ENCODE peak calls at places on chromosome X, in nine cellular contexts. K is astrocyte of the cerebellum, G is SK-N-MC, N is psoas muscle, E is right lobe of liver, R is heart left ventricle, P is AG09309, J is kidney, Y is right cardiac atrium. B is an unnamed sample.
A peak's percentile ranks its signal among the peaks of the same experiment; 100 is the strongest.

GRCh38 chrX:47648376-47648775 is 2.0 kb downstream of the ELK1 start:
- DNase-seq in K (no peak), G (no peak), N (no peak), E (no peak), R (no peak), P (no peak), J (no peak), Y (no peak), B (no peak)

GRCh38 chrX:46693149-46693548 is 65.8 kb downstream of the SLC9A7 start:
- DNase-seq in K (no peak), G (no peak), N (no peak), E (no peak), R (no peak), P (no peak), J (no peak), Y (no peak), B (no peak)

GRCh38 chrX:150935466-150935865 is 37.0 kb upstream of the CD99L2 start:
- DNase-seq in K (peak; percentile 39), G (no peak), N (no peak), E (no peak), R (no peak), P (peak; percentile 63), J (peak; percentile 74), Y (no peak), B (no peak)

GRCh38 chrX:150688911-150689451 is 4.2 kb upstream of the MTMR1 start:
- DNase-seq in K (peak; percentile 86), G (no peak), N (no peak), E (no peak), R (no peak), P (peak; percentile 64), J (no peak), Y (no peak), B (no peak)

GRCh38 chrX:49272426-49272825 is 2.8 kb downstream of the PPP1R3F start:
- DNase-seq in K (no peak), G (no peak), N (no peak), E (no peak), R (no peak), P (no peak), J (no peak), Y (no peak), B (no peak)

GRCh38 chrX:11787564-11787963 is 29.5 kb downstream of the MSL3 start:
- DNase-seq in K (peak; percentile 31), G (no peak), N (peak; percentile 77), E (peak; percentile 34), R (peak; percentile 37), P (no peak), J (peak; percentile 65), Y (peak; percentile 72), B (peak; percentile 58)

GRCh38 chrX:74519870-74520269 is 94.6 kb downstream of the RLIM start:
- DNase-seq in K (no peak), G (no peak), N (no peak), E (no peak), R (no peak), P (no peak), J (no peak), Y (no peak), B (no peak)

GRCh38 chrX:30538271-30538670 is 39.3 kb downstream of the TASL start:
- DNase-seq in K (no peak), G (no peak), N (no peak), E (no peak), R (no peak), P (no peak), J (no peak), Y (no peak), B (no peak)

GRCh38 chrX:18983711-18984380 is at the start of gene PHKA2:
- DNase-seq in K (no peak), G (no peak), N (peak; percentile 77), E (peak; percentile 75), R (peak; percentile 54), P (no peak), J (peak; percentile 85), Y (peak; percentile 86), B (peak; percentile 74)

GRCh38 chrX:152886716-152887115 is 11.2 kb upstream of the ZNF185 start:
- DNase-seq in K (no peak), G (no peak), N (no peak), E (no peak), R (no peak), P (no peak), J (peak; percentile 45), Y (no peak), B (no peak)

GRCh38 chrX:69524765-69525164 is 20.6 kb downstream of the NALF2 start:
- DNase-seq in K (no peak), G (no peak), N (no peak), E (no peak), R (no peak), P (no peak), J (no peak), Y (no peak), B (no peak)

GRCh38 chrX:117510453-117510852 is 606.2 kb downstream of the KLHL13 start:
- DNase-seq in K (no peak), G (peak; percentile 14), N (no peak), E (no peak), R (no peak), P (no peak), J (no peak), Y (no peak), B (no peak)

GRCh38 chrX:39985551-39985950 is 112.2 kb downstream of the BCOR start:
- DNase-seq in K (no peak), G (no peak), N (no peak), E (no peak), R (no peak), P (no peak), J (peak; percentile 32), Y (no peak), B (no peak)

GRCh38 chrX:116872931-116873330 is 410.2 kb upstream of the CT83 start:
- DNase-seq in K (no peak), G (no peak), N (no peak), E (no peak), R (no peak), P (no peak), J (no peak), Y (no peak), B (no peak)

DNA sequence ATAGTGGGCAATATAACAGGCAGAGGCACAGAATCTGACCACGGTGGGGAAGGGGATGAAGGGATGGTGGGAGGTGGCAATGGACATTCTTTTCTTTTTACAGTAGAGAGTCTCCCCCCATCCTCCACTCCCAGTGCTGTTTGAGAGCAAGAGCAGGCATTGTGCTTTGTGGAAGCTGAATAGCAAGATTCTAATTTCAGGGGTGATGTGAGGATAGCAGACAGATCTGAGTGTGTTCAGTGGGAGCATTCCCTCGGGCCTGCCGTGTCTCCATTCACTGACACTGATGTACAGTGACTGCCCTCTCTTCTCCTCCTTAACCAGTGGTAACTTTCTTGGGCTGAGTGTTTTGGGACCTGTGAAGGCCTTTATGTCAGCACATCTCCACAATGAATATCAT is 396.6 kb upstream of the RPS6KA3 start:
- DNase-seq in K (no peak), G (no peak), N (no peak), E (no peak), R (no peak), P (no peak), J (no peak), Y (no peak), B (no peak)
- H3K4me3 ChIP-seq in K (no peak overlapping the region), G (no peak overlapping the region), N (no peak overlapping the region), E (no peak overlapping the region), R (no peak overlapping the region), P (no peak overlapping the region), J (no peak overlapping the region), Y (no peak overlapping the region), B (no peak overlapping the region)

GRCh38 chrX:131572372-131573014 is 28.6 kb downstream of the OR13H1 start:
- DNase-seq in K (no peak), G (no peak), N (no peak), E (no peak), R (no peak), P (no peak), J (no peak), Y (no peak), B (no peak)

GRCh38 chrX:131577999-131578734 is 34.3 kb downstream of the OR13H1 start:
- DNase-seq in K (no peak), G (no peak), N (no peak), E (no peak), R (no peak), P (no peak), J (no peak), Y (no peak), B (no peak)

DNA sequence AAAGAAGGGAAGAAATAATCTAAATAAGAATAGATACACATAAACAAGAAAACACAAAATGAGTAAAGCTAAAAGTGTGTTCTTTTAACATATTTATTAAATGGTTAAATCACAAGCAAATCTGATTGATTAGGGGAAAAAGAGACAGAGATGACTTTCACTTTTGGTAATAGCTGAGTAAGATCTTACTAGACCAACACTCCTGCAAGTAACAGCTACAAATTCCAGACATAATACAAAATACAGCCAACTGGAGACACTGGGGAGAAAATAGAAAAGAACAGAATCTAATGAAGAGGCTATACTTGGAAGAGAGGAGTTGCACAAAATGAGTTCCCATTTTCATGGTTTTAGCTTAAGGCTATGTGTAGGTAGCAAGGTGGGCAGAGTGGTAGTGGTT is 33.6 kb downstream of the OR13H1 start:
- DNase-seq in K (no peak), G (no peak), N (no peak), E (no peak), R (no peak), P (no peak), J (no peak), Y (no peak), B (no peak)
- H3K4me3 ChIP-seq in K (no peak overlapping the region), G (no peak overlapping the region), N (no peak overlapping the region), E (no peak overlapping the region), R (no peak overlapping the region), P (no peak overlapping the region), J (no peak overlapping the region), Y (no peak overlapping the region), B (no peak overlapping the region)

DNA sequence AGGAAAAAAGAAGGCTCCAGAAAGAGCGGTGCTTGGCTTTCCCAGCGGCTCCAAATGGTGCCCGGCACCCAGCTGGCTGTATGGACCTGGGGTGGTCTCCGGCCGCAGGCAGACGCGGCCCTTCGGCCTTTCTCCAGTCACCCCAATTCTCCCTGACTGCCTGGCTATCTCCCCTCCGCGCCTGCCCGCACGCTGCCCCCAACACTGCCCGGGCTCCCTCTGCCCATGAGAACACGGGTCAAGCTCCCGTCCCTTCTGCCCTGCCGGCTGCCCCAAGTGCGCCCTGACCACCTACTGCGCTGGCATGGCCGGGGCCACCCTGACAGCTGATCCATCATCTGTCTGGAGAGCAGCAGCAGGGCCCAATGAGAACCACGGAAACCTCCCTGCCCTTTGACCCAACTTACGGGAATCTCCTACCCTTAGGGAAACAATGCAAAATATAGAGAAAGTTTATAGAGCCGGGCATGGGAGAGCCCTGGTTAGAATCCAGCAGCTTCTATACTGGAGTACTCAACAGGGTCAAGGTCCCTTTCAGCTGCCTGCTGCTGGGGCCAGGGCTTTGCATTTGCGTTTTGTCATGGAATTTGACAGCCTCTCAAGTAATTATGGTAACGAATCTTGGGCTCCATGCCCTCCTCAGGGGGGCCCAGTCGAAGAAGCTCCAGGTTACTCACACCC is 1.2 kb upstream of the FAM3A start:
- DNase-seq in K (no peak), G (no peak), N (no peak), E (no peak), R (no peak), P (no peak), J (no peak), Y (no peak), B (no peak)
- H3K4me3 ChIP-seq in K (no peak overlapping the region), G (peak overlapping the region; percentile 80), N (peak overlapping the region; percentile 76), E (peak overlapping the region; percentile 72), R (peak overlapping the region; percentile 87), P (peak overlapping the region; percentile 33), J (peak overlapping the region; percentile 76), Y (no peak overlapping the region), B (peak overlapping the region; percentile 48)

DNA sequence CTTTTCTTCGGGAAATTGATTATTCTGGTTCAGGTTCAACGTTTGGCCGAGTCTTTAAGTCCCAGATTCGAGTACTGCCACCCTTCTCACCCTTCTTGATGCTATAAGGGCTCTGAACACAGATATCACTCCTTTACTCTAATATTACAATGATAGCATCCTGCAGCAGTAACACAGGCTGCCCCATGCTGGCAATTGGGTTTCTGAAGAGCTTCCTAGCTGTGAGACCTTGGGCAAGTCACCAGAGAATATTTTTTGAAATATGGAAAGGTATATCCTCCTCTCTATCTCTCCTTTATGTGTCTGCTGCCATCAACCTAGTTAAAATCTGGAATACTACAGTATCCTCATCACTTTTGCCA is 297 bp upstream of the MTMR8 start:
- DNase-seq in K (no peak), G (no peak), N (no peak), E (no peak), R (no peak), P (no peak), J (no peak), Y (no peak), B (no peak)
- H3K4me3 ChIP-seq in K (peak overlapping the region; percentile 44), G (no peak overlapping the region), N (peak overlapping the region; percentile 64), E (peak overlapping the region; percentile 60), R (peak overlapping the region; percentile 66), P (no peak overlapping the region), J (peak overlapping the region; percentile 76), Y (peak overlapping the region; percentile 81), B (peak overlapping the region; percentile 74)

B was measured in tibial artery.